ENCODE peak calls at places on chromosomes 11 and 22, in nine cellular contexts. One of them, this sample, is unnamed.

GRCh38 chr11:112884012-112884767 is 77.0 kb upstream of the NCAM1 start:
- DNase-seq in transverse colon: no peak
- DNase-seq in GM13976: no peak
- DNase-seq in neural crest cell: no peak
- DNase-seq in GM12865: no peak
- DNase-seq in progenitor cell of endocrine pancreas: no peak
- DNase-seq in left ventricle myocardium inferior: no peak
- DNase-seq in thoracic aorta: no peak
- DNase-seq in fibroblast of mammary gland: no peak
- DNase-seq in this sample: no peak

GRCh38 chr11:96267490-96268010 is 75.4 kb downstream of the MAML2 start:
- DNase-seq in transverse colon: no peak
- DNase-seq in GM13976: peak; percentile 84
- DNase-seq in neural crest cell: no peak
- DNase-seq in GM12865: peak; percentile 87
- DNase-seq in progenitor cell of endocrine pancreas: no peak
- DNase-seq in left ventricle myocardium inferior: no peak
- DNase-seq in thoracic aorta: no peak
- DNase-seq in fibroblast of mammary gland: no peak
- DNase-seq in this sample: no peak

GRCh38 chr11:128629516-128630106 is 42.3 kb upstream of the ETS1 start:
- DNase-seq in transverse colon: no peak
- DNase-seq in GM13976: no peak
- DNase-seq in neural crest cell: no peak
- DNase-seq in GM12865: peak; percentile 24
- DNase-seq in progenitor cell of endocrine pancreas: no peak
- DNase-seq in left ventricle myocardium inferior: no peak
- DNase-seq in thoracic aorta: no peak
- DNase-seq in fibroblast of mammary gland: peak; percentile 28
- DNase-seq in this sample: no peak

GRCh38 chr11:124716596-124716995 is 23.1 kb upstream of the NRGN start:
- DNase-seq in transverse colon: no peak
- DNase-seq in GM13976: no peak
- DNase-seq in neural crest cell: no peak
- DNase-seq in GM12865: no peak
- DNase-seq in progenitor cell of endocrine pancreas: no peak
- DNase-seq in left ventricle myocardium inferior: no peak
- DNase-seq in thoracic aorta: no peak
- DNase-seq in fibroblast of mammary gland: no peak
- DNase-seq in this sample: no peak

GRCh38 chr11:129223701-129224149 is 31.6 kb upstream of the ARHGAP32 start:
- DNase-seq in transverse colon: no peak
- DNase-seq in GM13976: no peak
- DNase-seq in neural crest cell: no peak
- DNase-seq in GM12865: no peak
- DNase-seq in progenitor cell of endocrine pancreas: no peak
- DNase-seq in left ventricle myocardium inferior: no peak
- DNase-seq in thoracic aorta: no peak
- DNase-seq in fibroblast of mammary gland: peak; percentile 83
- DNase-seq in this sample: no peak

GRCh38 chr11:17381156-17381555 is 7.3 kb downstream of the KCNJ11 start:
- DNase-seq in transverse colon: no peak
- DNase-seq in GM13976: no peak
- DNase-seq in neural crest cell: no peak
- DNase-seq in GM12865: no peak
- DNase-seq in progenitor cell of endocrine pancreas: no peak
- DNase-seq in left ventricle myocardium inferior: no peak
- DNase-seq in thoracic aorta: no peak
- DNase-seq in fibroblast of mammary gland: peak; percentile 31
- DNase-seq in this sample: no peak

GRCh38 chr11:110808291-110808690 is 96.1 kb upstream of the ARHGAP20 start:
- DNase-seq in transverse colon: no peak
- DNase-seq in GM13976: no peak
- DNase-seq in neural crest cell: no peak
- DNase-seq in GM12865: no peak
- DNase-seq in progenitor cell of endocrine pancreas: no peak
- DNase-seq in left ventricle myocardium inferior: no peak
- DNase-seq in thoracic aorta: no peak
- DNase-seq in fibroblast of mammary gland: no peak
- DNase-seq in this sample: no peak

GRCh38 chr22:20193761-20194494 is 43.1 kb upstream of the CCDC188 start:
- DNase-seq in transverse colon: no peak
- DNase-seq in GM13976: no peak
- DNase-seq in neural crest cell: no peak
- DNase-seq in GM12865: no peak
- DNase-seq in progenitor cell of endocrine pancreas: no peak
- DNase-seq in left ventricle myocardium inferior: no peak
- DNase-seq in thoracic aorta: no peak
- DNase-seq in fibroblast of mammary gland: no peak
- DNase-seq in this sample: no peak

GRCh38 chr11:86089659-86090058 is 20.8 kb upstream of the PICALM start:
- DNase-seq in transverse colon: no peak
- DNase-seq in GM13976: no peak
- DNase-seq in neural crest cell: no peak
- DNase-seq in GM12865: no peak
- DNase-seq in progenitor cell of endocrine pancreas: no peak
- DNase-seq in left ventricle myocardium inferior: no peak
- DNase-seq in thoracic aorta: no peak
- DNase-seq in fibroblast of mammary gland: peak; percentile 33
- DNase-seq in this sample: no peak

GRCh38 chr22:36083056-36083455 is 54.4 kb upstream of the RBFOX2 start:
- DNase-seq in transverse colon: no peak
- DNase-seq in GM13976: no peak
- DNase-seq in neural crest cell: no peak
- DNase-seq in GM12865: no peak
- DNase-seq in progenitor cell of endocrine pancreas: no peak
- DNase-seq in left ventricle myocardium inferior: no peak
- DNase-seq in thoracic aorta: no peak
- DNase-seq in fibroblast of mammary gland: no peak
- DNase-seq in this sample: no peak

GRCh38 chr11:63839508-63840355 is 822 bp downstream of the MARK2 start:
- DNase-seq in transverse colon: peak; percentile 55
- DNase-seq in GM13976: peak; percentile 23
- DNase-seq in neural crest cell: no peak
- DNase-seq in GM12865: peak; percentile 55
- DNase-seq in progenitor cell of endocrine pancreas: no peak
- DNase-seq in left ventricle myocardium inferior: no peak
- DNase-seq in thoracic aorta: no peak
- DNase-seq in fibroblast of mammary gland: no peak
- DNase-seq in this sample: no peak

GRCh38 chr11:114285599-114285998 is 10.6 kb upstream of the NNMT start:
- DNase-seq in transverse colon: no peak
- DNase-seq in GM13976: no peak
- DNase-seq in neural crest cell: no peak
- DNase-seq in GM12865: no peak
- DNase-seq in progenitor cell of endocrine pancreas: no peak
- DNase-seq in left ventricle myocardium inferior: no peak
- DNase-seq in thoracic aorta: no peak
- DNase-seq in fibroblast of mammary gland: peak; percentile 64
- DNase-seq in this sample: peak; percentile 36

GRCh38 chr11:7638710-7639642 is 34.3 kb downstream of the CYB5R2 start:
- DNase-seq in transverse colon: no peak
- DNase-seq in GM13976: no peak
- DNase-seq in neural crest cell: no peak
- DNase-seq in GM12865: peak; percentile 28
- DNase-seq in progenitor cell of endocrine pancreas: no peak
- DNase-seq in left ventricle myocardium inferior: peak; percentile 48
- DNase-seq in thoracic aorta: no peak
- DNase-seq in fibroblast of mammary gland: no peak
- DNase-seq in this sample: peak; percentile 17

GRCh38 chr11:77370217-77370616 is 68.7 kb upstream of the GDPD4 start:
- DNase-seq in transverse colon: no peak
- DNase-seq in GM13976: no peak
- DNase-seq in neural crest cell: no peak
- DNase-seq in GM12865: no peak
- DNase-seq in progenitor cell of endocrine pancreas: no peak
- DNase-seq in left ventricle myocardium inferior: no peak
- DNase-seq in thoracic aorta: no peak
- DNase-seq in fibroblast of mammary gland: no peak
- DNase-seq in this sample: no peak
- TF ChIP-seq CTCF in transverse colon: no peak
- TF ChIP-seq CTCF in GM13976: no peak
- TF ChIP-seq CTCF in neural crest cell: no peak
- TF ChIP-seq CTCF in GM12865: peak; percentile 2
- TF ChIP-seq CTCF in progenitor cell of endocrine pancreas: no peak
- TF ChIP-seq CTCF in left ventricle myocardium inferior: no peak
- TF ChIP-seq CTCF in thoracic aorta: no peak
- TF ChIP-seq CTCF in fibroblast of mammary gland: no peak
- TF ChIP-seq CTCF in this sample: no peak

GRCh38 chr11:42410251-42410956 is 901.4 kb upstream of the API5 start:
- DNase-seq in transverse colon: no peak
- DNase-seq in GM13976: no peak
- DNase-seq in neural crest cell: no peak
- DNase-seq in GM12865: no peak
- DNase-seq in progenitor cell of endocrine pancreas: no peak
- DNase-seq in left ventricle myocardium inferior: no peak
- DNase-seq in thoracic aorta: no peak
- DNase-seq in fibroblast of mammary gland: peak; percentile 1
- DNase-seq in this sample: no peak

DNA sequence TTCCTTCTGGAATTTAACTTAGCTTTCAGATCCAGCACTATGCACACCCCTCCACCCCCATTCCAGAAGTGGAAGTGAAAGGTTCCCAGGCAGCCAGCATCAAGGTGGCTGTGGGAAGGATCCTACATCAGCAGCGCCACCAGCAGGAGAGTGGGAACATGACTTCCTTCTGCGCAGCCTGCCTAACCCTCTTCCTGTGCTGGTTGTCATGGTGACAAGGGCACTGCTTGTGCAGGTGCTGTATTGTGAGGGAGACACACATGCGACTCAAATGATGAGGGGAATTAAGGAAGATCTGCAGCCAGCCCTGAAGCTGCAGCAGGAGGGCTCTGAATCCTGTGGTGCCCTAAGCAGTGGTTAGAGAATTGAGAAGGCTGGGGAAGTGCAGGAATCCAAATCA is 904.4 kb upstream of the API5 start:
- DNase-seq in transverse colon: no peak
- DNase-seq in GM13976: no peak
- DNase-seq in neural crest cell: peak; percentile 66
- DNase-seq in GM12865: peak; percentile 13
- DNase-seq in progenitor cell of endocrine pancreas: peak; percentile 64
- DNase-seq in left ventricle myocardium inferior: no peak
- DNase-seq in thoracic aorta: no peak
- DNase-seq in fibroblast of mammary gland: no peak
- DNase-seq in this sample: no peak
- TF ChIP-seq CTCF in transverse colon: no peak
- TF ChIP-seq CTCF in GM13976: peak; percentile 19
- TF ChIP-seq CTCF in neural crest cell: peak; percentile 64
- TF ChIP-seq CTCF in GM12865: no peak
- TF ChIP-seq CTCF in progenitor cell of endocrine pancreas: peak; percentile 81
- TF ChIP-seq CTCF in left ventricle myocardium inferior: no peak
- TF ChIP-seq CTCF in thoracic aorta: no peak
- TF ChIP-seq CTCF in fibroblast of mammary gland: no peak
- TF ChIP-seq CTCF in this sample: no peak

DNA sequence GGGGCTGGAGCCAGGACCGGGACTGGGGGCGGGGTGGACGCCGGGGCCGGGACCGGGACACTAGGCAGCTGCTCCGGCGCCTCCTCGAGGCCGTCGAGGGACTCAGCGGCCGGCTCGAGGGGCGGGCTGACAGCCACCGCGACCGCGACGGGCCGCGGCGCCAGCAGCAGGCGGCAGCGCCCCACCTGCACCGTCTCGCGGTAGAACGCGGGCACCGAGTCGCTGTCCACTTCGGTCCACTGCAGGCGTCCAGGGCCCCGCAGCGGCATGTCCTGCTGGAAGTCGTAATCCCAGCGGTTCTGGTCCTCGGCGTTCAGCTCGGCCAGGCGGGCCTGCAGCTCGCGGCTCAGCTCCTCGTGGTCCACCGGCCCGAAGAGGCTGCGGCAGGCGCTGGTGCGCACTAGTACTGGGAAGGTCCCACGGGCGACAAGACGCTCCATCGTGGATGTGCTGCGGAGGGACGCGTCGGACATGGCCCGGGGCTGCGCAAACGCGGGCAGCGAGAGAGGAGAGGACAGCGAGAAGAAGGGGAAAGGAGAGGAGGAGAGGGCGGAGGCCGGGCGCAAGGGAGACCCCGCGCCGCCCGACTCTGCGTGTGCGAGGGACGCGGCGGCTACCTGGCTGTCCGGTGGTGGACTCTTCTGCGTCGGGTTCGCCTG is 429 bp downstream of the CDKN1C start:
- DNase-seq in transverse colon: peak; percentile 71
- DNase-seq in GM13976: peak; percentile 69
- DNase-seq in neural crest cell: peak; percentile 44
- DNase-seq in GM12865: no peak
- DNase-seq in progenitor cell of endocrine pancreas: no peak
- DNase-seq in left ventricle myocardium inferior: peak; percentile 63
- DNase-seq in thoracic aorta: no peak
- DNase-seq in fibroblast of mammary gland: peak; percentile 16
- DNase-seq in this sample: no peak
- TF ChIP-seq CTCF in transverse colon: peak; percentile 35
- TF ChIP-seq CTCF in GM13976: peak; percentile 34
- TF ChIP-seq CTCF in neural crest cell: peak; percentile 42
- TF ChIP-seq CTCF in GM12865: peak; percentile 19
- TF ChIP-seq CTCF in progenitor cell of endocrine pancreas: peak; percentile 42
- TF ChIP-seq CTCF in left ventricle myocardium inferior: peak; percentile 42
- TF ChIP-seq CTCF in thoracic aorta: peak; percentile 23
- TF ChIP-seq CTCF in fibroblast of mammary gland: no peak
- TF ChIP-seq CTCF in this sample: peak; percentile 55

GRCh38 chr11:44713022-44713421 is 13.7 kb upstream of the TSPAN18 start:
- DNase-seq in transverse colon: no peak
- DNase-seq in GM13976: no peak
- DNase-seq in neural crest cell: no peak
- DNase-seq in GM12865: no peak
- DNase-seq in progenitor cell of endocrine pancreas: no peak
- DNase-seq in left ventricle myocardium inferior: no peak
- DNase-seq in thoracic aorta: no peak
- DNase-seq in fibroblast of mammary gland: no peak
- DNase-seq in this sample: no peak

GRCh38 chr11:44718057-44718456 is 8.7 kb upstream of the TSPAN18 start:
- DNase-seq in transverse colon: no peak
- DNase-seq in GM13976: no peak
- DNase-seq in neural crest cell: no peak
- DNase-seq in GM12865: no peak
- DNase-seq in progenitor cell of endocrine pancreas: no peak
- DNase-seq in left ventricle myocardium inferior: no peak
- DNase-seq in thoracic aorta: no peak
- DNase-seq in fibroblast of mammary gland: no peak
- DNase-seq in this sample: no peak

GRCh38 chr11:44711772-44712608 is 14.8 kb upstream of the TSPAN18 start:
- DNase-seq in transverse colon: no peak
- DNase-seq in GM13976: no peak
- DNase-seq in neural crest cell: no peak
- DNase-seq in GM12865: no peak
- DNase-seq in progenitor cell of endocrine pancreas: no peak
- DNase-seq in left ventricle myocardium inferior: no peak
- DNase-seq in thoracic aorta: no peak
- DNase-seq in fibroblast of mammary gland: no peak
- DNase-seq in this sample: no peak

GRCh38 chr11:44718612-44719390 is 8.0 kb upstream of the TSPAN18 start:
- DNase-seq in transverse colon: no peak
- DNase-seq in GM13976: no peak
- DNase-seq in neural crest cell: no peak
- DNase-seq in GM12865: no peak
- DNase-seq in progenitor cell of endocrine pancreas: no peak
- DNase-seq in left ventricle myocardium inferior: no peak
- DNase-seq in thoracic aorta: no peak
- DNase-seq in fibroblast of mammary gland: no peak
- DNase-seq in this sample: no peak

DNA sequence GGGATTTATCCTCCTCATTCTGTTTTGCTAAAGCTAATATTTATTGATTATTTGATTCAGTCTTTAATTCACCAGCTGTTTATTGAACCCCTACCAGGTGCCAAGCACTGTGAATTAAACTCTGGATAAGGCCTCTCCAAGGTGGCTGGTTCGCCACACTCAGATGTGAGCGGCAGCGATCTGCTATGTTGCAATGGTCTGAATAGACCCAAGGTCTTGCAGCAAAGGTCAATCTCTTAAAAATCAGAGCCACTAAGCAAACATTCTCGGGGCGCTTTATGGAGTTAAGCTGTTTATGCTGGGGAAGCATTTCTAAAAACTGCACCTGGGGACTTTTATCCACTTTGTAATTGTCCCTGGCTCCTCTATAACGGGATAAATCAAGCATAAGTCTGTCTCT is 10.5 kb upstream of the TSPAN18 start:
- DNase-seq in transverse colon: no peak
- DNase-seq in GM13976: no peak
- DNase-seq in neural crest cell: no peak
- DNase-seq in GM12865: no peak
- DNase-seq in progenitor cell of endocrine pancreas: no peak
- DNase-seq in left ventricle myocardium inferior: no peak
- DNase-seq in thoracic aorta: no peak
- DNase-seq in fibroblast of mammary gland: no peak
- DNase-seq in this sample: no peak
- TF ChIP-seq CTCF in transverse colon: no peak
- TF ChIP-seq CTCF in GM13976: no peak
- TF ChIP-seq CTCF in neural crest cell: no peak
- TF ChIP-seq CTCF in GM12865: no peak
- TF ChIP-seq CTCF in progenitor cell of endocrine pancreas: no peak
- TF ChIP-seq CTCF in left ventricle myocardium inferior: no peak
- TF ChIP-seq CTCF in thoracic aorta: no peak
- TF ChIP-seq CTCF in fibroblast of mammary gland: no peak
- TF ChIP-seq CTCF in this sample: no peak

This sample was measured in osteocyte.